ENCODE peak calls at places on chromosome 22, in five cellular contexts. One of them, this sample, is unnamed.

GRCh38 chr22:46108564-46109473 is 41.5 kb upstream of the PPARA start:
- DNase-seq in upper lobe of right lung: no peak
- DNase-seq in RPMI8226: no peak
- DNase-seq in PC-9: no peak
- DNase-seq in brain microvascular endothelial cell: no peak
- DNase-seq in this sample: no peak

GRCh38 chr22:49359061-49359460 is 468.6 kb downstream of the BRD1 start:
- DNase-seq in RPMI8226: no peak
- DNase-seq in brain microvascular endothelial cell: no peak
- DNase-seq in PC-9: no peak
- DNase-seq in upper lobe of right lung: peak; percentile 28
- DNase-seq in this sample: no peak

GRCh38 chr22:42261266-42261665 is 9.2 kb downstream of the TCF20 start:
- DNase-seq in RPMI8226: no peak
- DNase-seq in upper lobe of right lung: no peak
- DNase-seq in PC-9: no peak
- DNase-seq in brain microvascular endothelial cell: no peak
- DNase-seq in this sample: no peak

GRCh38 chr22:23066200-23067022 is 3.9 kb upstream of the GNAZ start:
- DNase-seq in RPMI8226: no peak
- DNase-seq in PC-9: no peak
- DNase-seq in upper lobe of right lung: peak; percentile 42
- DNase-seq in brain microvascular endothelial cell: no peak
- DNase-seq in this sample: no peak

GRCh38 chr22:24421428-24421931 is 5.9 kb upstream of the ADORA2A start:
- DNase-seq in upper lobe of right lung: no peak
- DNase-seq in PC-9: no peak
- DNase-seq in RPMI8226: peak; percentile 65
- DNase-seq in brain microvascular endothelial cell: no peak
- DNase-seq in this sample: no peak

GRCh38 chr22:47624277-47625012 is 862.0 kb downstream of the TBC1D22A start:
- DNase-seq in PC-9: no peak
- DNase-seq in RPMI8226: no peak
- DNase-seq in brain microvascular endothelial cell: no peak
- DNase-seq in upper lobe of right lung: peak; percentile 35
- DNase-seq in this sample: no peak

GRCh38 chr22:42752912-42753311 is 32.2 kb upstream of the A4GALT start:
- DNase-seq in upper lobe of right lung: no peak
- DNase-seq in PC-9: no peak
- DNase-seq in RPMI8226: no peak
- DNase-seq in brain microvascular endothelial cell: no peak
- DNase-seq in this sample: no peak

GRCh38 chr22:19121631-19122142 is 525 bp downstream of the DGCR2 start:
- DNase-seq in brain microvascular endothelial cell: peak; percentile 19
- DNase-seq in upper lobe of right lung: peak; percentile 84
- DNase-seq in PC-9: peak; percentile 24
- DNase-seq in RPMI8226: peak; percentile 19
- DNase-seq in this sample: peak; percentile 33